ENCODE peak calls at places on chromosome 20, in seven cellular contexts. W is A549, P is ovary, Y is IMR-90, U is heart left ventricle, H is spleen, R is body of pancreas. Q is an unnamed sample.

GRCh38 chr20:37202267-37202943 is 23.1 kb upstream of the MROH8 start:
- DNase-seq in W (peak), P (peak), Y (peak), U (no peak), H (no peak), R (peak), Q (peak)

GRCh38 chr20:19723834-19724430 is 34.1 kb upstream of the RIN2 start:
- DNase-seq in W (no peak), P (no peak), Y (no peak), U (no peak), H (no peak), R (no peak), Q (no peak)

GRCh38 chr20:36744764-36745191 is 1.1 kb downstream of the NDRG3 start:
- DNase-seq in W (no peak), P (no peak), Y (peak), U (peak), H (no peak), R (peak), Q (no peak)

GRCh38 chr20:13279171-13279570 is 58.1 kb downstream of the ISM1 start:
- DNase-seq in W (no peak), P (no peak), Y (no peak), U (no peak), H (no peak), R (no peak), Q (no peak)

GRCh38 chr20:39036851-39037250 is 74.7 kb downstream of the DHX35 start:
- DNase-seq in W (no peak), P (no peak), Y (peak), U (no peak), H (no peak), R (no peak), Q (no peak)

GRCh38 chr20:61186771-61187170 is 65.3 kb upstream of the CDH4 start:
- DNase-seq in W (no peak), P (no peak), Y (peak), U (no peak), H (no peak), R (no peak), Q (no peak)

GRCh38 chr20:48196486-48196885 is 411.2 kb upstream of the SULF2 start:
- DNase-seq in W (no peak), P (no peak), Y (no peak), U (no peak), H (peak), R (peak), Q (no peak)

GRCh38 chr20:5621305-5621704 is 128.9 kb upstream of the SHLD1 start:
- DNase-seq in W (no peak), P (no peak), Y (no peak), U (peak), H (no peak), R (peak), Q (no peak)

GRCh38 chr20:64080013-64080812 is at the start of gene OPRL1:
- DNase-seq in W (no peak), P (peak), Y (no peak), U (no peak), H (peak), R (no peak), Q (no peak)

GRCh38 chr20:48802216-48802615 is 25.6 kb downstream of the PREX1 start:
- DNase-seq in W (no peak), P (no peak), Y (no peak), U (no peak), H (peak), R (no peak), Q (no peak)

GRCh38 chr20:62676976-62677375 is 31.7 kb upstream of the NTSR1 start:
- DNase-seq in W (no peak), P (no peak), Y (no peak), U (no peak), H (no peak), R (no peak), Q (no peak)

GRCh38 chr20:13267231-13267630 is 46.2 kb downstream of the ISM1 start:
- DNase-seq in W (no peak), P (no peak), Y (no peak), U (no peak), H (no peak), R (no peak), Q (no peak)

GRCh38 chr20:22675337-22675736 is 91.0 kb upstream of the FOXA2 start:
- DNase-seq in W (no peak), P (no peak), Y (no peak), U (no peak), H (no peak), R (no peak), Q (no peak)

GRCh38 chr20:23157741-23158140 is 71.6 kb upstream of the CD93 start:
- DNase-seq in W (no peak), P (no peak), Y (no peak), U (no peak), H (no peak), R (no peak), Q (no peak)

GRCh38 chr20:2303693-2304092 is 7.9 kb downstream of the TGM3 start:
- DNase-seq in W (peak), P (no peak), Y (no peak), U (no peak), H (no peak), R (no peak), Q (no peak)

GRCh38 chr20:9359561-9360308 is 154.7 kb upstream of the LAMP5 start:
- DNase-seq in W (peak), P (peak), Y (peak), U (peak), H (no peak), R (peak), Q (peak)

GRCh38 chr20:36604952-36605308 is 649 bp upstream of the RAB5IF start:
- DNase-seq in W (no peak), P (peak), Y (no peak), U (peak), H (peak), R (peak), Q (peak)

DNA sequence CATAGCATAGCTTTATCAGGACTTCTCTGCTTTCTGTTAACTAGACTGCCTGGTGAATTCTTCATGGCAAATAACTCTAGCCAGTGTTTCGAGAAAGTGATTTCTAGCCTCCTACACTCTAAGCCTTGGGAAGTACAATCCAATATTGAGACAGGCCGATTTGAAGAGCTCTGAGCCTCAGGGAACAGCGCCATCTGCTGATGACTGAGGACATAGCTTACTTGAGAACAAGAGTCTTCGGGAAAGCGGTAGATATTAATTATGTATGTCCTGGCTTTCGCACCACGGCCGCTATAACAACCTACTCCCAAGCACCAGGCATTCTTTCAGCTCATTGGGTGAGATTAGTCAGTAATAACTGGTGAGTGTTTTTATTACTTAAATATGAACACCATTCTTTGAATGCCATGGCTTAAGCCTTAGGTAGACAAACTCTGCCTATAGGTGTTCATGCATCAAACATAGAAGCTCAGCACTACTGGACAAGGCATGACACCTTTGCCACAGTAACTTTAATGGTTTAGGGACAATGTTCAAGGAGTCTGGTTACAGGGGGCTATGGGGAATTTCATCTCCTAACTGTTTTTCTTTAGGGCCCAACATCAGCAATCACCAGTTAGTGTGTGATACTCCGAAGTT is 518.6 kb downstream of the BMP2 start:
- DNase-seq in W (peak), P (peak), Y (peak), U (peak), H (no peak), R (peak), Q (peak)
- TF ChIP-seq POLR2A in W (no peak), P (no peak), Y (no peak), U (no peak), H (no peak), R (no peak), Q (no peak)

GRCh38 chr20:539236-539635 is 4.4 kb downstream of the CSNK2A1 start:
- DNase-seq in W (no peak), P (no peak), Y (no peak), U (no peak), H (no peak), R (no peak), Q (no peak)
- TF ChIP-seq POLR2A in W (no peak), P (no peak), Y (no peak), U (no peak), H (no peak), R (no peak), Q (no peak)

GRCh38 chr20:31846793-31847138 is 1.4 kb upstream of the FOXS1 start:
- DNase-seq in W (no peak), P (no peak), Y (no peak), U (no peak), H (no peak), R (no peak), Q (no peak)

GRCh38 chr20:31843881-31844280 is 1.5 kb downstream of the FOXS1 start:
- DNase-seq in W (no peak), P (no peak), Y (no peak), U (no peak), H (no peak), R (no peak), Q (no peak)

GRCh38 chr20:31844737-31845299 is 586 bp downstream of the FOXS1 start:
- DNase-seq in W (no peak), P (no peak), Y (no peak), U (no peak), H (no peak), R (no peak), Q (no peak)

GRCh38 chr20:31843288-31843687 is 2.1 kb downstream of the FOXS1 start:
- DNase-seq in W (no peak), P (no peak), Y (no peak), U (no peak), H (no peak), R (no peak), Q (no peak)

DNA sequence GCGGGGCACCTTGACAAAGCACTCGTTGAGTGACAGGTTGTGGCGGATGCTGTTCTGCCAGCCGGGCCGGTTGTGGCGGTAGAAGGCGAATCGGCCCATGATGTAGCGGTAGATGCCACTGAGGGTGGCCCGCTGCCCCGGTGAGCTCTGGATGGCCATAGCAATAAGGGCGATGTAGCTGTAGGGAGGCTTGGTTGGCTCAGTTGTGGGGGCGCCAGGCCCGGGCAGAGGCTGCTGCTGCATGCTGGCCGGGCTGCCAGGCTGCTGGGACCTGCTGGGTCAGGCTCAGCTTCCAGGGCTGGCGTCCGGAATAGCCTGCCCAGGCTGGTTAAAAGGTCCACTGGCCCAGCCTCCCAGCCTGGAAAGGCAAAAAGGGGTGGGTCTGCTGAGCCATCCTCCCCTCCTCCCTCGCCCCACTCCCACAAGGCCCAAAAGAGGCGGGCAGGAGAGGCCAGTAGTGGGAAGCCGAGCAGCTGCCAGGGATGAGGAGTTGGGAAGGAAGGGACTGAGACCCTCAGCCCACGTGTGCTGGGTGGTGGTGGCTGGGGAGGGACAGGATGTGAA is at the start of gene FOXS1:
- DNase-seq in W (no peak), P (peak), Y (no peak), U (peak), H (no peak), R (no peak), Q (no peak)
- TF ChIP-seq POLR2A in W (no peak), P (no peak), Y (no peak), U (no peak), H (no peak), R (peak), Q (no peak)

GRCh38 chr20:3797592-3798404 is 1.7 kb downstream of the CDC25B start:
- DNase-seq in W (no peak), P (no peak), Y (peak), U (no peak), H (peak), R (no peak), Q (peak)

GRCh38 chr20:3797226-3797545 is 1.1 kb downstream of the CDC25B start:
- DNase-seq in W (no peak), P (no peak), Y (no peak), U (no peak), H (no peak), R (no peak), Q (no peak)

GRCh38 chr20:3796477-3797225 is 541 bp downstream of the CDC25B start:
- DNase-seq in W (no peak), P (no peak), Y (no peak), U (no peak), H (peak), R (no peak), Q (no peak)

GRCh38 chr20:3794701-3795420 is 1.2 kb upstream of the CDC25B start:
- DNase-seq in W (no peak), P (no peak), Y (no peak), U (no peak), H (peak), R (peak), Q (no peak)

GRCh38 chr20:3795511-3796468 is at the start of gene CDC25B:
- DNase-seq in W (peak), P (peak), Y (peak), U (peak), H (peak), R (peak), Q (peak)
- TF ChIP-seq POLR2A in W (peak), P (peak), Y (peak), U (no peak), H (peak), R (peak), Q (peak)

DNA sequence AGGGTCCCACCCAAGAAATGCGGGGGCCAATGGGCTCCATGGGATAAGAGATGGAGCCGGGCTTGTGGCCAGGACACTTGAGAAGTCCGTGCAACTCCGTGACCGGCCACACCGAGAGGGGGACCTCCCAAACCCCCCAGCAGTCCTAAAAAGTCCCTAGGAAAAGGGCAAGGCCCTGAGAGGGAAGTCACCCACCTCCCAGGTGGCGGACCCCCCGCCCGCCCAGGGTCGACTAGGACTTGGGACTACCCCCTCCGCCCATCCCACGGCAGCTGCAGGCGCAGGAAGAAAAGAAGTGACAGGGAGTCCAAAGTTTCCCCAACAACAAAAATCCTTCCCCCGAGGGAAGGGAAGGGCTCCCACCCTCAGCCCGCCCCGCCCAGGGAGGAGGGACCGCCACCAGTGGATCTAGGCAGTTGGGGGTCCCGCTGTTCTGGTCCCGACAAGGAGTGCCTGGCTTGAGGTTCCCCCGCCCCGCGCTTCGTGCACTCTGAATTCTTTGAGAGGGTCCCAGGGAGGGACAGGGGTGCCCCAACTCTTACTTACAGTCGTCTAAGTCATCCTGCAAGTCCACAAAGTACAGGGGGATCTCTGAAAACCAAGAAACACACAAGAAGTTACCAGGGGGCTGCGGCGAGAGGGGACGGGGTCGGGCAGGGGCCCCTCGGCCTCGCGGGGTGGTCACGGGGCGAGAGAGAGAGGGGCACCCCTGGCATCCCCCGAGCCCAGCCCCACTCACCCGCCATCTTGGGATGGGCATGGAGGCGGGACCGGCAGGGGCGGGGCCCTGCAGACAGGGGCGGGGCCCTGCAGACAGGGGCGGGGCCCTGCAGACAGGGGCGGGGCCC is 611 bp upstream of the RAB22A start:
- DNase-seq in W (peak), P (peak), Y (peak), U (peak), H (peak), R (peak), Q (peak)
- TF ChIP-seq POLR2A in W (peak), P (no peak), Y (no peak), U (no peak), H (no peak), R (peak), Q (no peak)

DNA sequence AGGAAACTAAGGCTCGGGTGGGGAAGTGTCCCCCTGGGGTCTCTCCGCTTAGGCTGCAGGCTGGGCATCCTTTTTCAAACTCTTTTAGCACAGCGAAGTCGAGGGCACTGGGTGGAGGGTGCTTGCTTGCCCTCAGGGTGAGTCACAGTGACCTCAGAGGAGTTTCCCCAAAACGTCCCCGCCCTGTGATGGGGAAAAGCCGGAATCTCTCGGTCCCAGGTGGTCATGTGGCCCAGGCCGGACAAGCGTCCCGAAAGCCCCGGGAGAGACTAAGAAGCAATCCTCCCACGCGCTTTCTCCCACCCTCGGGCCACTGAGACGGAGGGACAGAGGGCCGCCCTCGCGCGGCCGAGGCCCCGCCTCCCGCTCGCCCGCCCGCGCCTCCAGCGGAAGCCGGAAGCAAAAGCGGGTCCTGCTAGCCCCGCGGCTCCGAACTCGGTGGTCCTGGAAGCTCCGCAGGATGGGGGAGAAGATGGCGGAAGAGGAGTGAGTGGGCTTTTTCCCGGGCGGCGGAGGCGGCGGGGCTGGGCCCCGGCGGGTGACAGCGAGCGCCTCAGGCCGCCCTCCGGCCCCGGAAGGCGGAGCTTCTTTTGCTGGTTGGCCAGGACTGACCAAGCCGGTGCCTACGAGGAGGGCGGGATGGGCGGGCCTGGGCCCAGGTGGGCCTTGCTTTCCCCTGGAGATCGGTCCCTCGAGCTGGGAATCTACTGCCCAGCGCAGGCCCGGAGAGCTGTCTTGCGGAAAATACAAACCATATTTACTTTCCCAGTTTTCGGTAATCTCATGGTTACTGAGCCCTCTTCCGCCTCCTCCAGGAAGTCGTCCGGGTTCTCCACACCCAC is at the start of gene SLC9A8:
- DNase-seq in W (peak), P (peak), Y (peak), U (peak), H (peak), R (peak), Q (peak)
- TF ChIP-seq POLR2A in W (peak), P (peak), Y (peak), U (no peak), H (peak), R (peak), Q (peak)

GRCh38 chr20:58017237-58017969 is 211.1 kb downstream of the ANKRD60 start:
- DNase-seq in W (peak), P (no peak), Y (peak), U (no peak), H (peak), R (peak), Q (no peak)

GRCh38 chr20:58016779-58017178 is 211.7 kb downstream of the ANKRD60 start:
- DNase-seq in W (no peak), P (no peak), Y (no peak), U (no peak), H (no peak), R (no peak), Q (no peak)

GRCh38 chr20:58018590-58018989 is 209.9 kb downstream of the ANKRD60 start:
- DNase-seq in W (no peak), P (no peak), Y (no peak), U (no peak), H (peak), R (no peak), Q (no peak)

GRCh38 chr20:58019027-58019849 is 209.2 kb downstream of the ANKRD60 start:
- DNase-seq in W (peak), P (no peak), Y (peak), U (no peak), H (peak), R (no peak), Q (no peak)

GRCh38 chr20:58017970-58018530 is 210.4 kb downstream of the ANKRD60 start:
- DNase-seq in W (no peak), P (no peak), Y (no peak), U (no peak), H (peak), R (no peak), Q (no peak)
- TF ChIP-seq POLR2A in W (no peak), P (no peak), Y (no peak), U (no peak), H (no peak), R (no peak), Q (no peak)

Q was measured in erythroblast.